ENCODE peak calls at places on chromosomes 12 and 14, in eight cellular contexts. U is lower lobe of right lung; F is GM12878; R is CD8-positive, alpha-beta T cell; S is psoas muscle; T is stomach; M is lung; O is heart left ventricle. N is an unnamed sample.

GRCh38 chr12:96258451-96258933 is 64.3 kb downstream of the ELK3 start:
- DNase-seq in U (no peak), F (no peak), R (no peak), S (peak), T (no peak), M (no peak), O (peak), N (peak)

GRCh38 chr12:26621932-26622331 is 211.1 kb downstream of the ITPR2 start:
- DNase-seq in U (no peak), F (no peak), R (no peak), S (no peak), T (no peak), M (no peak), O (no peak), N (no peak)

GRCh38 chr14:37708481-37708880 is 113.1 kb downstream of the TTC6 start:
- DNase-seq in U (no peak), F (no peak), R (no peak), S (no peak), T (no peak), M (no peak), O (no peak), N (no peak)

GRCh38 chr14:104550849-104551728 is 28.5 kb upstream of the C14orf180 start:
- DNase-seq in U (no peak), F (no peak), R (no peak), S (no peak), T (no peak), M (no peak), O (peak), N (no peak)

GRCh38 chr14:100122481-100123215 is 36.8 kb downstream of the DEGS2 start:
- DNase-seq in U (no peak), F (no peak), R (no peak), S (no peak), T (no peak), M (no peak), O (no peak), N (no peak)

GRCh38 chr14:71532349-71532748 is 399.9 kb upstream of the RGS6 start:
- DNase-seq in U (no peak), F (no peak), R (no peak), S (no peak), T (no peak), M (no peak), O (no peak), N (peak)

GRCh38 chr14:73717247-73717646 is 3.1 kb upstream of the PNMA1 start:
- DNase-seq in U (no peak), F (no peak), R (no peak), S (no peak), T (no peak), M (no peak), O (no peak), N (no peak)

GRCh38 chr14:56331815-56332214 is 213.6 kb downstream of the PELI2 start:
- DNase-seq in U (no peak), F (no peak), R (no peak), S (no peak), T (no peak), M (no peak), O (no peak), N (no peak)

GRCh38 chr12:124136796-124137195 is 158.1 kb upstream of the RFLNA start:
- DNase-seq in U (no peak), F (no peak), R (no peak), S (no peak), T (no peak), M (no peak), O (no peak), N (no peak)

DNA sequence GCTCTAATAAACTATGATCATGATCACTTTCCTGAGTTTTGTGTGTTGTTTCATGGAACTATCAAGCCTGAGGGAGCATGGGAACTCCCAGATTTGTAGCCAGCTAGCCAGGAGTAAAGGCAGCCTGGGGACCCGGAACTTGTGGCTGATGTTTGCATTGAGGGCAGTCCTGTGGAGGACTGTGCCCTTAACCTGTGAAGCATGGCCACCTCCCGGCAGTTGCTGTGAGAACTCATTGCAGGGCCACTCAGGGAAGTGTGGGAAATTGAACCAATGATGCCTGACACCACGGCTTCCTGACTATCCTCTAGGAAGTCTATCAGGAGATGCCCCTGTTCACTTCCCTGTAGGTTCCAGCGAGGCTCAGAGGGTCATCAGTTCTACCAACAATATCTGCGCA is 250.6 kb downstream of the DAD1 start:
- DNase-seq in U (no peak), F (no peak), R (no peak), S (no peak), T (no peak), M (no peak), O (no peak), N (no peak)
- H3K4me3 ChIP-seq in U (no peak), F (no peak), R (no peak), S (no peak), T (no peak), M (no peak), O (no peak), N (no peak)

DNA sequence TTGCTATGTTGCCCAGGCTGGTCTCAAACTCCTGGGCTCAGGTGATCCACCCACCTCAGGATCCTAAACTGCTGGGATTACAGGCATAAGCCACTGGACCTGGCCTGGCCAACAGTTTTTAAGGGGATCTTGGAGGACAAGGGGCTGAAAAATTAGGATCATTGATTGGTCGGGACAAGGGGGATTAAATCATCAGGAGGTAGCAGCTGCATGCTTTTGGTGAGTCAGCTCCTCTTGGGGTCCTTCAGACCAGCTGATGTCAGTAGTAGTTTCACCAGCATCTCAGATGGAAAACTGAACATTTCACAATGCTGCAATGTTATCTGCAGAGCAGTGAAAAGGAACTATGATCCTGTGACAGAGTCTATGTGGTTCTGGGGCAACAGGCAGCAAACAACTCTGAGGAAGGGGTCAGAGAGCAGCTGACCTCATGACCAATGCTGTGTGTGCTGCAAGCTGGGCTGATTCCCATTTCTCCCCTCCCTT is 6.3 kb downstream of the LRRC74A start:
- DNase-seq in U (no peak), F (no peak), R (no peak), S (no peak), T (no peak), M (no peak), O (no peak), N (no peak)
- TF ChIP-seq CTCF in U (no peak), F (no peak), R (no peak), S (no peak), T (no peak), M (no peak), O (no peak), N (no peak)

GRCh38 chr14:94770815-94771190 is 890 bp upstream of the GSC start:
- DNase-seq in U (no peak), F (no peak), R (no peak), S (no peak), T (no peak), M (no peak), O (no peak), N (no peak)
- H3K4me3 ChIP-seq in U (no peak), F (no peak), R (no peak), S (peak), T (no peak), M (no peak), O (no peak), N (no peak)

GRCh38 chr12:112937741-112938719 is at the start of gene OAS3:
- DNase-seq in U (peak), F (peak), R (peak), S (peak), T (peak), M (peak), O (peak), N (peak)

GRCh38 chr12:112941528-112942335 is 3.5 kb downstream of the OAS3 start:
- DNase-seq in U (no peak), F (no peak), R (no peak), S (no peak), T (no peak), M (no peak), O (no peak), N (no peak)

GRCh38 chr12:112938751-112939150 is 477 bp downstream of the OAS3 start:
- DNase-seq in U (no peak), F (no peak), R (no peak), S (no peak), T (no peak), M (no peak), O (no peak), N (no peak)

GRCh38 chr12:112942572-112942971 is 4.3 kb downstream of the OAS3 start:
- DNase-seq in U (no peak), F (no peak), R (no peak), S (no peak), T (no peak), M (no peak), O (no peak), N (no peak)

DNA sequence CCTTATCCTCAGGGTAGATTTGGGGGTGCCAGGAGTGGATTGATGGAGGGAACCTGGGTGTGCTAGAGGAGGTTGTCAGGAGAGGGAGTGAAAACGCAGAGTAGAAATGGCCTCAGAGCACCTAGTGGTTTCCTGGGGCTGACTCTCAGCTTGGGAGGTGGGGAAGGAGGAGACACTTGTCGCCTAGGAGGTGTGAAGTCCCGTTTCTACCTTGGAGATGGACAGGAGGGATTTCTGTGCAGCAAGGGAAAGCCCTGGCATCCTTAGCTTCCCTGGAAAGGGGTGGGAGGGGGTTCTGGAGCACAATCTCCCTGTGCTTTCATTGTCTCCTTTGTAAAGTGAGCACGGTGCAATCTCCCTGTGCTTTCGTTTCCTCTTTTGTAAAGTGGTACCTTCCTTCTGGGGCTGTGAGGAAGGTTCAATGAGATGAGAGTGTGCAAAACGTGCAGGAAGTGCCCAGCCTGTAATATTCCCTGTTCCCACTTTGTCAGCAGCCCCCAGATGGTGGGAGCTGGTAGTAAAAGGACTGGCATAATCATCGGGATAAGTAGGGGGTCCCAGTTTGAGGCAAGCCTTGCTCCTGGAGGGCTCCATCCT is 1.6 kb downstream of the OAS3 start:
- DNase-seq in U (no peak), F (peak), R (no peak), S (no peak), T (no peak), M (no peak), O (no peak), N (no peak)
- TF ChIP-seq CTCF in U (no peak), F (no peak), R (no peak), S (no peak), T (no peak), M (no peak), O (no peak), N (peak)

DNA sequence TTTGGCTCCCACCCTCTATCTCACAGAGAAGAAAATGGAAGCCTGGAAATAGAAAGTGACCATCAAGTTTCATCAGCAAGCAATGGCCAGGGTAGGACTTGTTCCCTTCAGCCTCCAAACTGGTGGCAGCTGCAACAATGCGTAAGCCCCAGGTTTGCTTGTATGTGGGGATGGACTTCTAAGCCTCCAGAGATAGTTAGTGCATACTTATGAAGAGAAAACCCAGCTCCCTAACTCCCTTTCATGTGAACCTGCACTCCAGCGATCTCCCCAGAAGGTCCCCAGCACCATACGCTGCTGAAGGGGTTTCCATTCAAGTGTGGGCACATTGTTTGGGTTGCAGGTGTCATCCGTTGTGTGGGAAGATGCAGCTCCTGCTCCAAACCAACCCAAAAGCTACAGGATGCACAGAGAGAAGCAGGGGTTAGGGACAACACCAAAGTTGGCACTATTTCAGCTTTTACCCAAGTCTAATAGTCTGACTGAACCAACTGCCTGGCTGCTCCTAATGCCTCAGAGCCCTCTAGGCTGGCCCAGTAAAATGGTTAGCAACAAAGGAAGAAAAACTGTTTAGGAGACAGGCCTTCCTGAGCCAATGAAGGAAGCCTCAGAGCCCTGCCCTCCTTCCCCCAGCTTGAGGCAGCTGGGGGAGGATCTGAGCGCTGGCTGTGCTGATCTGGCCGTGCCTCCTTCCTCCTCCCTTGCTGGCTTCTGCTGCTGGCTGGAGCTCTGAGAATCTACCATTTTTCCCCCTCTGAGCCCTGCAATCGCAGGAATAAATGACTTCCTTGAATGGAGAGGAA is 12.3 kb downstream of the ZFP36L1 start:
- DNase-seq in U (no peak), F (no peak), R (no peak), S (peak), T (peak), M (peak), O (peak), N (no peak)
- H3K4me3 ChIP-seq in U (peak), F (no peak), R (peak), S (peak), T (no peak), M (no peak), O (no peak), N (no peak)

GRCh38 chr12:106033161-106033675 is 105.5 kb downstream of the NUAK1 start:
- DNase-seq in U (no peak), F (no peak), R (no peak), S (no peak), T (no peak), M (no peak), O (no peak), N (no peak)

GRCh38 chr12:106034316-106034715 is 104.4 kb downstream of the NUAK1 start:
- DNase-seq in U (no peak), F (no peak), R (no peak), S (no peak), T (no peak), M (no peak), O (no peak), N (no peak)

GRCh38 chr12:106030210-106031175 is 108.3 kb downstream of the NUAK1 start:
- DNase-seq in U (no peak), F (no peak), R (no peak), S (no peak), T (no peak), M (no peak), O (no peak), N (peak)

GRCh38 chr12:106031736-106032135 is 107.0 kb downstream of the NUAK1 start:
- DNase-seq in U (no peak), F (no peak), R (no peak), S (no peak), T (no peak), M (no peak), O (no peak), N (no peak)

DNA sequence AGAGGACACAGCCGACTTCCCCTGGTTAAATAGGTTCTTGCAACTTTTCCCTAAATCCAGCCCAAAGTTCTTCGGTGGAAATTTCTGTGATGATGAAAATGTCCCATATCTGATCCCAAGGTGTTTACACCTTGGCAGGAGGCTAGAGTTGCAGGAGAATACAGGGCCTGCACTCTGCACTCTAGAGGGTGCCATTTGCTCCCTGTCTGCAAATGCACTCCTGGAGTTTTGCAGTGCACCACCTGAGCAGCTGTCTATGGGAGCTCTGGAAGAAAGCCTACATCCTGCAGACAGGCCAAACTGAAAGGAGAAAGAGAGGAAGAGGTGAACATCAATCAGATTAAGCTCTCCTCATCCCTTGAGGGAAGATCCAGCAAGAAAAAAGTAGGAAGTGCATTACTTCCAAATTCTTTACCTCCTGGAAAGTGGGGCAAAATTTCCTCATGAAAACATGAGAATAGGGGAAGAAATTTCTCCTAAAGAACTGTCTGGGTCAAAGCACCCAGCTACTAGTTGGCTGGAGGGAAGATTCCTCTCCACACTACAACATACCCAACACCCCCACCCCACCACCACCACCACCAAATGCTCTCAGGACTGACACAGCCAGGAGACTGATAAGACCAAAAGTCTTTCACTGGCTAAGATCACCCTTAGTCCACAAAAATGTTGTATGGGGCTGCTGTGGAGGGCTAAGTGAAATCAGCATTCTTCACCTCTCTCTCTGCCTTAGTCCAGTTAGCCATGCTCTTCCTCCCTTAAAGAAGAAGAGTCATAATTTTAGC is 106.4 kb downstream of the NUAK1 start:
- DNase-seq in U (no peak), F (no peak), R (no peak), S (no peak), T (no peak), M (no peak), O (no peak), N (no peak)
- TF ChIP-seq CTCF in U (no peak), F (no peak), R (no peak), S (peak), T (no peak), M (no peak), O (peak), N (no peak)

GRCh38 chr14:21097616-21098133 is 780 bp downstream of the ZNF219 start:
- DNase-seq in U (peak), F (no peak), R (no peak), S (no peak), T (no peak), M (no peak), O (no peak), N (no peak)
- H3K4me3 ChIP-seq in U (peak), F (no peak), R (no peak), S (peak), T (peak), M (peak), O (peak), N (peak)

GRCh38 chr14:93648440-93649168 is 139.7 kb downstream of the PRIMA1 start:
- DNase-seq in U (no peak), F (no peak), R (no peak), S (no peak), T (no peak), M (no peak), O (no peak), N (no peak)
- TF ChIP-seq CTCF in U (no peak), F (peak), R (no peak), S (no peak), T (peak), M (no peak), O (peak), N (peak)

N was measured in astrocyte of the cerebellum.